ENCODE peak calls at places on chromosomes 11 and 22, in seven cellular contexts. One of them, this sample, is unnamed.

GRCh38 chr11:16603890-16604783 is 134.3 kb upstream of the C11orf58 start:
- DNase-seq in mesenchymal stem cell: peak
- DNase-seq in neuronal stem cell: peak
- DNase-seq in trophoblast cell: no peak
- DNase-seq in mesendoderm: peak
- DNase-seq in IMR-90: peak
- DNase-seq in H9: peak
- DNase-seq in this sample: no peak

GRCh38 chr11:13786688-13787087 is 118.2 kb downstream of the FAR1 start:
- DNase-seq in trophoblast cell: no peak
- DNase-seq in mesenchymal stem cell: no peak
- DNase-seq in neuronal stem cell: no peak
- DNase-seq in mesendoderm: no peak
- DNase-seq in H9: no peak
- DNase-seq in IMR-90: no peak
- DNase-seq in this sample: no peak

GRCh38 chr11:92834296-92835020 is 135.0 kb upstream of the MTNR1B start:
- DNase-seq in mesendoderm: no peak
- DNase-seq in IMR-90: no peak
- DNase-seq in H9: no peak
- DNase-seq in trophoblast cell: no peak
- DNase-seq in mesenchymal stem cell: no peak
- DNase-seq in neuronal stem cell: no peak
- DNase-seq in this sample: no peak

GRCh38 chr11:33657757-33658156 is 42.9 kb downstream of the C11orf91 start:
- DNase-seq in neuronal stem cell: no peak
- DNase-seq in H9: no peak
- DNase-seq in IMR-90: no peak
- DNase-seq in trophoblast cell: no peak
- DNase-seq in mesendoderm: no peak
- DNase-seq in mesenchymal stem cell: no peak
- DNase-seq in this sample: no peak

GRCh38 chr11:94604496-94604895 is 37.3 kb downstream of the PIWIL4 start:
- DNase-seq in mesendoderm: peak
- DNase-seq in neuronal stem cell: no peak
- DNase-seq in H9: no peak
- DNase-seq in mesenchymal stem cell: peak
- DNase-seq in trophoblast cell: no peak
- DNase-seq in IMR-90: peak
- DNase-seq in this sample: no peak

GRCh38 chr11:132134322-132134721 is 763.9 kb downstream of the NTM start:
- DNase-seq in H9: no peak
- DNase-seq in IMR-90: peak
- DNase-seq in trophoblast cell: no peak
- DNase-seq in neuronal stem cell: no peak
- DNase-seq in mesendoderm: no peak
- DNase-seq in mesenchymal stem cell: peak
- DNase-seq in this sample: no peak

GRCh38 chr11:47714554-47715081 is 551 bp downstream of the AGBL2 start:
- DNase-seq in trophoblast cell: no peak
- DNase-seq in mesenchymal stem cell: peak
- DNase-seq in mesendoderm: peak
- DNase-seq in H9: no peak
- DNase-seq in neuronal stem cell: peak
- DNase-seq in IMR-90: no peak
- DNase-seq in this sample: no peak

GRCh38 chr11:1150769-1151365 is 6.9 kb upstream of the MUC5AC start:
- DNase-seq in mesendoderm: no peak
- DNase-seq in IMR-90: peak
- DNase-seq in neuronal stem cell: no peak
- DNase-seq in mesenchymal stem cell: no peak
- DNase-seq in H9: no peak
- DNase-seq in trophoblast cell: no peak
- DNase-seq in this sample: no peak

GRCh38 chr11:11808992-11809583 is 32.7 kb upstream of the USP47 start:
- DNase-seq in mesendoderm: no peak
- DNase-seq in mesenchymal stem cell: no peak
- DNase-seq in neuronal stem cell: no peak
- DNase-seq in trophoblast cell: no peak
- DNase-seq in IMR-90: no peak
- DNase-seq in H9: no peak
- DNase-seq in this sample: no peak

GRCh38 chr11:23278121-23278520 is 417.8 kb upstream of the CCDC179 start:
- DNase-seq in H9: no peak
- DNase-seq in IMR-90: peak
- DNase-seq in trophoblast cell: no peak
- DNase-seq in neuronal stem cell: no peak
- DNase-seq in mesenchymal stem cell: peak
- DNase-seq in mesendoderm: no peak
- DNase-seq in this sample: no peak

GRCh38 chr22:10778296-10778814 is 4749.6 kb upstream of the OR11H1 start:
- DNase-seq in mesendoderm: no peak
- DNase-seq in trophoblast cell: no peak
- DNase-seq in IMR-90: no peak
- DNase-seq in neuronal stem cell: no peak
- DNase-seq in mesenchymal stem cell: no peak
- DNase-seq in H9: no peak
- DNase-seq in this sample: no peak

GRCh38 chr11:44957051-44957515 is 6.4 kb upstream of the TP53I11 start:
- DNase-seq in IMR-90: no peak
- DNase-seq in trophoblast cell: no peak
- DNase-seq in mesendoderm: no peak
- DNase-seq in neuronal stem cell: no peak
- DNase-seq in mesenchymal stem cell: no peak
- DNase-seq in H9: no peak
- DNase-seq in this sample: no peak

GRCh38 chr11:131672191-131672590 is 301.8 kb downstream of the NTM start:
- DNase-seq in mesendoderm: no peak
- DNase-seq in trophoblast cell: no peak
- DNase-seq in neuronal stem cell: no peak
- DNase-seq in IMR-90: peak
- DNase-seq in mesenchymal stem cell: no peak
- DNase-seq in H9: no peak
- DNase-seq in this sample: no peak

GRCh38 chr11:46250071-46251052 is 27.1 kb upstream of the CREB3L1 start:
- DNase-seq in trophoblast cell: no peak
- DNase-seq in IMR-90: peak
- DNase-seq in H9: peak
- DNase-seq in neuronal stem cell: no peak
- DNase-seq in mesendoderm: no peak
- DNase-seq in mesenchymal stem cell: peak
- DNase-seq in this sample: no peak

GRCh38 chr11:27977031-27977430 is 130.9 kb downstream of the KIF18A start:
- DNase-seq in IMR-90: peak
- DNase-seq in mesendoderm: peak
- DNase-seq in trophoblast cell: no peak
- DNase-seq in H9: no peak
- DNase-seq in mesenchymal stem cell: no peak
- DNase-seq in neuronal stem cell: no peak
- DNase-seq in this sample: no peak
- H3K23ac ChIP-seq in IMR-90: no peak
- H3K23ac ChIP-seq in mesendoderm: no peak
- H3K23ac ChIP-seq in trophoblast cell: no peak
- H3K23ac ChIP-seq in H9: no peak
- H3K23ac ChIP-seq in mesenchymal stem cell: no peak
- H3K23ac ChIP-seq in neuronal stem cell: no peak
- H3K23ac ChIP-seq in this sample: no peak

GRCh38 chr22:24591286-24591830 is 1.5 kb downstream of the LRRC75B start:
- DNase-seq in trophoblast cell: no peak
- DNase-seq in IMR-90: no peak
- DNase-seq in mesenchymal stem cell: no peak
- DNase-seq in mesendoderm: no peak
- DNase-seq in H9: no peak
- DNase-seq in neuronal stem cell: no peak
- DNase-seq in this sample: no peak
- H3K23ac ChIP-seq in trophoblast cell: no peak
- H3K23ac ChIP-seq in IMR-90: no peak
- H3K23ac ChIP-seq in mesenchymal stem cell: no peak
- H3K23ac ChIP-seq in mesendoderm: no peak
- H3K23ac ChIP-seq in H9: no peak
- H3K23ac ChIP-seq in neuronal stem cell: no peak
- H3K23ac ChIP-seq in this sample: no peak

GRCh38 chr22:33400891-33401290 is 342.7 kb upstream of the SYN3 start:
- DNase-seq in mesenchymal stem cell: no peak
- DNase-seq in neuronal stem cell: no peak
- DNase-seq in H9: no peak
- DNase-seq in mesendoderm: no peak
- DNase-seq in IMR-90: no peak
- DNase-seq in trophoblast cell: no peak
- DNase-seq in this sample: no peak
- H3K23ac ChIP-seq in mesenchymal stem cell: no peak
- H3K23ac ChIP-seq in neuronal stem cell: no peak
- H3K23ac ChIP-seq in H9: no peak
- H3K23ac ChIP-seq in mesendoderm: no peak
- H3K23ac ChIP-seq in IMR-90: no peak
- H3K23ac ChIP-seq in trophoblast cell: no peak
- H3K23ac ChIP-seq in this sample: no peak

GRCh38 chr11:63142459-63142858 is 1.6 kb downstream of the SLC22A24 start:
- DNase-seq in mesenchymal stem cell: no peak
- DNase-seq in neuronal stem cell: no peak
- DNase-seq in trophoblast cell: no peak
- DNase-seq in IMR-90: no peak
- DNase-seq in H9: no peak
- DNase-seq in mesendoderm: no peak
- DNase-seq in this sample: no peak

GRCh38 chr11:63144121-63144520 is at the start of gene SLC22A24:
- DNase-seq in mesendoderm: no peak
- DNase-seq in trophoblast cell: no peak
- DNase-seq in neuronal stem cell: no peak
- DNase-seq in H9: no peak
- DNase-seq in mesenchymal stem cell: no peak
- DNase-seq in IMR-90: no peak
- DNase-seq in this sample: no peak

DNA sequence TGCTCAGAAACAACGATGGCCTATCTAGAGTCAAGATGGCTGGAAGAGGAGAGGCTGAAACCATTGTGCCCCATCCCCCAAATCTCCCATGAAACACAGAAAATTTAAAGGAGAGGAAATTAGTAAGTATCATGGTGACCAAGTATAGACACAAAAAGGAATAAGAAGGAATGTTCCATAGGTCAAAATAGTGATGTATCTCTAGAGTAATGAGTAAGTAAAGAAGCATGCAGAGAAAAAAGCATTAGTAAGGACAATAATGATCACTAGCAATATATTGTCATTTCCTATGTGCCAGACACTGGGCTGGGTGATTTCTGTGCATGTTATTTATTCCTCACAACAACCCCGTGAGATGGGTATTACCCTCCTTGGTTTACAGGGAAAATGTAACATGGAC is 2.6 kb upstream of the SLC22A24 start:
- DNase-seq in trophoblast cell: no peak
- DNase-seq in H9: no peak
- DNase-seq in neuronal stem cell: no peak
- DNase-seq in IMR-90: no peak
- DNase-seq in mesenchymal stem cell: no peak
- DNase-seq in mesendoderm: no peak
- DNase-seq in this sample: no peak
- H3K23ac ChIP-seq in trophoblast cell: no peak
- H3K23ac ChIP-seq in H9: no peak
- H3K23ac ChIP-seq in neuronal stem cell: no peak
- H3K23ac ChIP-seq in IMR-90: no peak
- H3K23ac ChIP-seq in mesenchymal stem cell: no peak
- H3K23ac ChIP-seq in mesendoderm: no peak
- H3K23ac ChIP-seq in this sample: no peak

GRCh38 chr11:26198697-26199096 is 133.2 kb upstream of the ANO3 start:
- DNase-seq in mesendoderm: no peak
- DNase-seq in H9: no peak
- DNase-seq in trophoblast cell: no peak
- DNase-seq in neuronal stem cell: no peak
- DNase-seq in IMR-90: no peak
- DNase-seq in mesenchymal stem cell: no peak
- DNase-seq in this sample: no peak

GRCh38 chr11:26193714-26194373 is 138.1 kb upstream of the ANO3 start:
- DNase-seq in IMR-90: peak
- DNase-seq in mesendoderm: peak
- DNase-seq in neuronal stem cell: no peak
- DNase-seq in mesenchymal stem cell: no peak
- DNase-seq in trophoblast cell: peak
- DNase-seq in H9: no peak
- DNase-seq in this sample: no peak

GRCh38 chr11:26191193-26191592 is 140.7 kb upstream of the ANO3 start:
- DNase-seq in mesendoderm: no peak
- DNase-seq in IMR-90: no peak
- DNase-seq in mesenchymal stem cell: no peak
- DNase-seq in neuronal stem cell: no peak
- DNase-seq in H9: no peak
- DNase-seq in trophoblast cell: no peak
- DNase-seq in this sample: no peak

GRCh38 chr11:26199341-26199740 is 132.6 kb upstream of the ANO3 start:
- DNase-seq in mesendoderm: no peak
- DNase-seq in IMR-90: peak
- DNase-seq in H9: no peak
- DNase-seq in neuronal stem cell: no peak
- DNase-seq in mesenchymal stem cell: no peak
- DNase-seq in trophoblast cell: no peak
- DNase-seq in this sample: no peak

GRCh38 chr11:26194871-26195270 is 137.1 kb upstream of the ANO3 start:
- DNase-seq in neuronal stem cell: no peak
- DNase-seq in mesendoderm: peak
- DNase-seq in mesenchymal stem cell: no peak
- DNase-seq in trophoblast cell: peak
- DNase-seq in H9: no peak
- DNase-seq in IMR-90: peak
- DNase-seq in this sample: no peak
- H3K23ac ChIP-seq in neuronal stem cell: no peak
- H3K23ac ChIP-seq in mesendoderm: no peak
- H3K23ac ChIP-seq in mesenchymal stem cell: no peak
- H3K23ac ChIP-seq in trophoblast cell: no peak
- H3K23ac ChIP-seq in H9: no peak
- H3K23ac ChIP-seq in IMR-90: peak
- H3K23ac ChIP-seq in this sample: no peak

GRCh38 chr22:31148953-31149627 is 8.8 kb upstream of the PLA2G3 start:
- DNase-seq in H9: peak
- DNase-seq in IMR-90: peak
- DNase-seq in trophoblast cell: peak
- DNase-seq in neuronal stem cell: peak
- DNase-seq in mesenchymal stem cell: peak
- DNase-seq in mesendoderm: peak
- DNase-seq in this sample: peak

GRCh38 chr22:31150615-31151014 is 9.4 kb upstream of the RNF185 start:
- DNase-seq in IMR-90: no peak
- DNase-seq in mesendoderm: no peak
- DNase-seq in H9: no peak
- DNase-seq in neuronal stem cell: no peak
- DNase-seq in trophoblast cell: no peak
- DNase-seq in mesenchymal stem cell: no peak
- DNase-seq in this sample: no peak

GRCh38 chr22:31151872-31152271 is 8.1 kb upstream of the RNF185 start:
- DNase-seq in neuronal stem cell: no peak
- DNase-seq in mesendoderm: no peak
- DNase-seq in trophoblast cell: no peak
- DNase-seq in mesenchymal stem cell: no peak
- DNase-seq in H9: no peak
- DNase-seq in IMR-90: no peak
- DNase-seq in this sample: no peak

GRCh38 chr22:31144223-31144622 is 3.9 kb upstream of the PLA2G3 start:
- DNase-seq in mesendoderm: no peak
- DNase-seq in neuronal stem cell: no peak
- DNase-seq in trophoblast cell: peak
- DNase-seq in mesenchymal stem cell: peak
- DNase-seq in H9: no peak
- DNase-seq in IMR-90: peak
- DNase-seq in this sample: no peak

GRCh38 chr22:31148516-31148915 is 8.2 kb upstream of the PLA2G3 start:
- DNase-seq in neuronal stem cell: no peak
- DNase-seq in trophoblast cell: peak
- DNase-seq in mesenchymal stem cell: no peak
- DNase-seq in H9: no peak
- DNase-seq in mesendoderm: no peak
- DNase-seq in IMR-90: peak
- DNase-seq in this sample: no peak
- H3K23ac ChIP-seq in neuronal stem cell: no peak
- H3K23ac ChIP-seq in trophoblast cell: no peak
- H3K23ac ChIP-seq in mesenchymal stem cell: no peak
- H3K23ac ChIP-seq in H9: no peak
- H3K23ac ChIP-seq in mesendoderm: no peak
- H3K23ac ChIP-seq in IMR-90: no peak
- H3K23ac ChIP-seq in this sample: no peak